ENCODE peak calls at places on chromosomes 1 and 21, in seven cellular contexts. R, E, I, M, T, K and Z are unnamed samples.

GRCh38 chr1:34188418-34188817 is 11.7 kb downstream of the C1orf94 start:
- DNase-seq in R (no peak), T (no peak), K (no peak), I (no peak), E (no peak), M (no peak), Z (no peak)

GRCh38 chr1:69651656-69652055 is 83.9 kb downstream of the LRRC7 start:
- DNase-seq in M (peak; percentile 10), I (no peak), R (no peak), K (no peak), E (no peak), T (no peak), Z (no peak)

GRCh38 chr1:27622828-27623227 is 12.2 kb downstream of the FGR start:
- DNase-seq in K (no peak), M (no peak), R (no peak), I (no peak), E (no peak), T (no peak), Z (no peak)

GRCh38 chr21:44613386-44614155 is 1.7 kb downstream of the KRTAP10-8 start:
- DNase-seq in I (no peak), E (no peak), T (no peak), K (no peak), R (no peak), M (no peak), Z (no peak)

GRCh38 chr1:239107676-239108075 is 278.7 kb upstream of the CHRM3 start:
- DNase-seq in T (no peak), E (no peak), I (no peak), R (no peak), M (no peak), K (no peak), Z (no peak)

GRCh38 chr1:65238010-65238409 is 71.3 kb upstream of the DNAJC6 start:
- DNase-seq in R (no peak), E (no peak), K (no peak), I (no peak), M (no peak), T (no peak), Z (peak; percentile 42)

GRCh38 chr21:25733859-25734653 is 648 bp downstream of the ATP5PF start:
- DNase-seq in E (no peak), K (no peak), I (no peak), M (peak; percentile 56), R (peak; percentile 39), T (peak; percentile 50), Z (peak; percentile 18)

GRCh38 chr1:6490181-6491075 is 1.0 kb downstream of the PLEKHG5 start:
- DNase-seq in I (no peak), E (peak; percentile 61), M (peak; percentile 86), R (no peak), T (peak; percentile 60), K (peak; percentile 78), Z (peak; percentile 92)

GRCh38 chr1:15833069-15833679 is 14.3 kb upstream of the SPEN start:
- DNase-seq in R (peak; percentile 59), M (no peak), I (no peak), K (peak; percentile 60), T (peak; percentile 74), E (peak; percentile 74), Z (peak; percentile 79)

GRCh38 chr1:248739580-248740205 is 15.9 kb downstream of the LYPD8 start:
- DNase-seq in M (no peak), I (no peak), K (no peak), E (no peak), R (no peak), T (no peak), Z (no peak)

GRCh38 chr1:248740876-248741275 is 14.7 kb downstream of the LYPD8 start:
- DNase-seq in R (no peak), K (no peak), E (no peak), T (no peak), M (no peak), I (no peak), Z (no peak)

GRCh38 chr1:248737457-248737856 is 18.1 kb downstream of the LYPD8 start:
- DNase-seq in E (no peak), R (no peak), I (no peak), T (no peak), M (no peak), K (no peak), Z (no peak)

DNA sequence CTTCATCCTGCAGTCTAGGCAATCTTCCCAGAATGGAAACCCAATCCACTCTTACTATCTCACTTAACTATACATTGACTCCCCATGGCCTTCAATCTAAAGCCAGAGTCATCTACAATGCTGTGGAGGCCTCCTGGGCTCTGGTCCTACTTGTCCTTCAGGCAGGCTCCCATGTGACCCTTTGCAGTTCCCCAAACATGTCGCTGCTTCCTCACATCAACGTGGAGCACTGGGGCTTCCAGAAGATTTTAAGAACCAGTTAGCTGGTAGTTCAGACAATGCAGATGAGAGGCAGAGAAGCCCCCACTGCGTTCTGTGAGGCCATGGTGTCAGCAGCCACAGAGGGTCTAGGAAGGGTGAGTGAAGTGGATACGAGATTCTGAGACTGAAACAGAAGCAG is 18.6 kb downstream of the LYPD8 start:
- DNase-seq in E (no peak), I (no peak), R (no peak), M (no peak), T (no peak), K (no peak), Z (no peak)
- H3K9me3 ChIP-seq in E (no peaks in the 10 kb centered on the region), I (no peaks in the 10 kb centered on the region), R (peaks cover 8% of the 10 kb centered on the region), M (no peaks in the 10 kb centered on the region), T (no peaks in the 10 kb centered on the region), K (no peaks in the 10 kb centered on the region), Z (no peaks in the 10 kb centered on the region)

DNA sequence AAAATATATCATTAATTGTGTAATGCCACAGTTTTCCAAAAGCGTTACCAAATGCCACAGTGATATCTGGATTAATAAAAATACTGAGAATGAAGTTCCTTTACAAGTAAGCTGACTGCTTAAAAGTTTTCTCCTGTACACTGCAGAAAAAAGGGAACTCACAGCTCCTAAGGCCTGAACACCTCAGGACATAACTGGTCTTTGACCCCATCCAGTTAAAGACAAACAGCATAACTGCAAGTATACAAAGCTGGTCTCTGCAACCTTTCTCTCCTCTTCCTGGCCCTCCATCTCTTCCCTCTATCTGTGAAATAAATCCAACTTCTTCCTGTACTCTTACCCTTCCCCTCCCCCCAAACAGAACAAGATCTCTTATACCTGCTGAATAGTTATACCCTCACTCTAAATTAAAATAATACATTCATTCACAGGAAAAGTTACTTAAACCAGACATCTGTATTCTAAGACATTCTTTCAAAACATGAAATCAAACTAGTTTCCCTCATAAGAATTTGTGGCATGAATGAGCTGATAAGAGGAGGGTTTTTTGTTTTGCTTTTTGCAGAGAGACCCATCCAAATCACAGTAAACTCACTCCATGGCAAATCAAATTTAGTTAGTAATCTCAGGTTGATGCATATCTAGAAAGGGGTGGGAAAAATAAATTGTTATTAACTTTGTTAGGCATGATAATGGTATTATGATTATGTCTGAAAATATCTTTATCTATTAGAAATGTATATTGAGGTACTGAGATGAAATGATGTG is 2.9 kb downstream of the DIPK1A start:
- DNase-seq in T (no peak), I (no peak), R (no peak), E (no peak), K (no peak), M (no peak), Z (no peak)
- H3K4me3 ChIP-seq in T (no peak overlapping the region), I (no peak overlapping the region), R (no peak overlapping the region), E (no peak overlapping the region), K (no peak overlapping the region), M (no peak overlapping the region), Z (no peak overlapping the region)

GRCh38 chr1:2965676-2966075 is 55.6 kb upstream of the ACTRT2 start:
- DNase-seq in T (no peak), I (no peak), K (no peak), M (no peak), E (no peak), R (no peak), Z (no peak)
- H3K9me3 ChIP-seq in T (no peaks in the 10 kb centered on the region), I (no peaks in the 10 kb centered on the region), K (no peaks in the 10 kb centered on the region), M (no peaks in the 10 kb centered on the region), E (no peaks in the 10 kb centered on the region), R (no peaks in the 10 kb centered on the region), Z (no peaks in the 10 kb centered on the region)

DNA sequence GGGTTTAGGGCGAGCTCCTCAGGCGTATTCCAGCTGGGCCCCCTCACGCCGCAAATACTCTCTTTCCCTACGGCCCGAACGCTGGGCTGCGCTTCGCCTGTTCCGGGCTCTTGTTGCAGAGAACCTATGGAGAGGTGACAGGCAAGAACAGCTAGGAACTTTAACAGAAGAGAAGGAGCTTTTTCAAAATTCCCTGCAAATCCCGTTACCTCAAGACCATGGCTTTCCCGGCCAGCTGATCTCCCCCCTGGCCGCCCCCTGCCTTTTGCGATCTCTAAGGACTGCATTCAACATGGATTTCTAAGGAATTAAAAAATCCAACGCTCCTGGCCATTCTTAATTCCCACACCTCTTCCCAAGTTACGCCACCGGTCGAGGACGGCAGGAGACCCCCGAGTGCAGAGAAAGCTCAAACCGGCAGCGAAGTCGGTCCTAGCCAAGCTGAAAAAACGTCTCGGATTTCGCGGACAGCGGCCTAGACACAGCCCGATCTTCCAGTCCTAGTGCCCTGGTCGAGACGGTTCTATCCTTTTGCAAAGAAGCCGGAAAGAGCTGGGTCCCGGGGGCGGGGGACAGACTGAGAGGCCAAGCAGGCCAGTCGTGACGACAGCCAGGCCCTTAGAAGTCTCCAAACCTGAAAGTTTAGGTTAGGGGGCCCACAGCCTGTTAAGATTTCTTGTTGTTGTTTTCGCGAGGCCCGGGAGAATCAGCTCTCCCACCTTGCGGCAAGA is 1.0 kb upstream of the TBX15 start:
- DNase-seq in T (no peak), I (no peak), K (no peak), M (no peak), E (no peak), R (no peak), Z (no peak)
- H3K4me3 ChIP-seq in T (no peak overlapping the region), I (no peak overlapping the region), K (no peak overlapping the region), M (no peak overlapping the region), E (no peak overlapping the region), R (no peak overlapping the region), Z (no peak overlapping the region)

GRCh38 chr1:2905356-2905755 is 103.9 kb upstream of the TTC34 start:
- DNase-seq in K (no peak), R (no peak), T (no peak), M (no peak), E (no peak), I (no peak), Z (no peak)
- H3K9me3 ChIP-seq in K (no peaks in the 10 kb centered on the region), R (no peaks in the 10 kb centered on the region), T (no peaks in the 10 kb centered on the region), M (no peaks in the 10 kb centered on the region), E (no peaks in the 10 kb centered on the region), I (no peaks in the 10 kb centered on the region), Z (no peaks in the 10 kb centered on the region)

GRCh38 chr1:161038523-161039153 is at the start of gene TSTD1:
- DNase-seq in K (peak; percentile 75), E (peak; percentile 66), M (peak; percentile 55), T (peak; percentile 92), R (peak; percentile 51), I (no peak), Z (no peak)
- H3K4me3 ChIP-seq in K (peak within 1 kb of the TSS; percentile 60), E (peak within 1 kb of the TSS; percentile 58), M (peak within 1 kb of the TSS; percentile 51), T (peak within 1 kb of the TSS; percentile 67), R (peak within 1 kb of the TSS; percentile 57), I (peak within 1 kb of the TSS; percentile 79), Z (no peak within 1 kb of the TSS)

DNA sequence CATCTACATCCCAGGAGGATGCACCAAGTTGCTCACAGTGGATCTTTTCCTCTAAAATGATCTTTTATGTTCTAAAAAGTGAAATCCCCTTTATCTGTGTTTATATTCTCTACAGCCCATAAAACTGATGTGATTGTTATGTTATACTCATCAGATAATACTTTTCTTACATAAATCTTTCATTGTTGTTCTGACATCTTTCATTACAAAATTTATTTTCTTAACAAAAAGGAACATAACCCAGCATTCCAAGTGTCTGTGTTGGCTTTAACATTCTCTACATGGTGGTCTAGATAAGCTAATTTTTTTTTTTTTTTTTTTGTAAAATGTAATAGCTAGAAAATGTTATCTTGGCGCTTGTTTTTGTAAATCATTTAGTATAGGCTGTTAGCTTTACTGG is 8.3 kb upstream of the CACYBP start:
- DNase-seq in K (no peak), T (no peak), M (no peak), E (no peak), R (no peak), I (no peak), Z (no peak)
- H3K9me3 ChIP-seq in K (no peaks in the 10 kb centered on the region), T (no peaks in the 10 kb centered on the region), M (no peaks in the 10 kb centered on the region), E (no peaks in the 10 kb centered on the region), R (no peaks in the 10 kb centered on the region), I (no peaks in the 10 kb centered on the region), Z (no peaks in the 10 kb centered on the region)